ENCODE peak calls at places on chromosomes 1 and 21, in five cellular contexts. One of them, this sample, is unnamed.

GRCh38 chr1:172823534-172823933 is 164.6 kb downstream of the FASLG start:
- DNase-seq in Peyer's patch: no peak
- DNase-seq in MM.1S: no peak
- DNase-seq in brain microvascular endothelial cell: peak
- DNase-seq in RWPE1: no peak
- DNase-seq in this sample: no peak

GRCh38 chr1:67342002-67342890 is 34.6 kb downstream of the IL12RB2 start:
- DNase-seq in Peyer's patch: no peak
- DNase-seq in MM.1S: no peak
- DNase-seq in brain microvascular endothelial cell: no peak
- DNase-seq in RWPE1: no peak
- DNase-seq in this sample: no peak

GRCh38 chr1:11781298-11781697 is 19.3 kb downstream of the C1orf167 start:
- DNase-seq in Peyer's patch: no peak
- DNase-seq in MM.1S: no peak
- DNase-seq in brain microvascular endothelial cell: no peak
- DNase-seq in RWPE1: no peak
- DNase-seq in this sample: no peak

GRCh38 chr1:171142451-171143121 is 42.5 kb upstream of the FMO2 start:
- DNase-seq in Peyer's patch: no peak
- DNase-seq in MM.1S: no peak
- DNase-seq in brain microvascular endothelial cell: peak
- DNase-seq in RWPE1: no peak
- DNase-seq in this sample: peak

GRCh38 chr1:232553809-232554208 is 76.1 kb downstream of the SIPA1L2 start:
- DNase-seq in Peyer's patch: no peak
- DNase-seq in MM.1S: no peak
- DNase-seq in brain microvascular endothelial cell: peak
- DNase-seq in RWPE1: no peak
- DNase-seq in this sample: no peak

GRCh38 chr1:178613271-178613945 is 100.5 kb downstream of the TEX35 start:
- DNase-seq in Peyer's patch: no peak
- DNase-seq in MM.1S: no peak
- DNase-seq in brain microvascular endothelial cell: no peak
- DNase-seq in RWPE1: no peak
- DNase-seq in this sample: no peak

GRCh38 chr1:58900401-58900800 is 116.6 kb upstream of the JUN start:
- DNase-seq in Peyer's patch: no peak
- DNase-seq in MM.1S: no peak
- DNase-seq in brain microvascular endothelial cell: no peak
- DNase-seq in RWPE1: no peak
- DNase-seq in this sample: no peak

GRCh38 chr1:193185861-193186714 is at the start of gene B3GALT2:
- DNase-seq in Peyer's patch: no peak
- DNase-seq in MM.1S: no peak
- DNase-seq in brain microvascular endothelial cell: peak
- DNase-seq in RWPE1: peak
- DNase-seq in this sample: peak

GRCh38 chr1:228174482-228175315 is 9.1 kb downstream of the IBA57 start:
- DNase-seq in Peyer's patch: no peak
- DNase-seq in MM.1S: no peak
- DNase-seq in brain microvascular endothelial cell: no peak
- DNase-seq in RWPE1: peak
- DNase-seq in this sample: no peak

GRCh38 chr1:191174298-191174697 is 696.6 kb upstream of the BRINP3 start:
- DNase-seq in Peyer's patch: no peak
- DNase-seq in MM.1S: peak
- DNase-seq in brain microvascular endothelial cell: no peak
- DNase-seq in RWPE1: no peak
- DNase-seq in this sample: no peak

GRCh38 chr1:102896286-102896685 is 212.0 kb downstream of the COL11A1 start:
- DNase-seq in Peyer's patch: no peak
- DNase-seq in MM.1S: no peak
- DNase-seq in brain microvascular endothelial cell: no peak
- DNase-seq in RWPE1: no peak
- DNase-seq in this sample: no peak

GRCh38 chr1:37994886-37995566 is 5.2 kb upstream of the SF3A3 start:
- DNase-seq in Peyer's patch: no peak
- DNase-seq in MM.1S: no peak
- DNase-seq in brain microvascular endothelial cell: no peak
- DNase-seq in RWPE1: no peak
- DNase-seq in this sample: no peak

GRCh38 chr1:206655471-206655882 is 20.1 kb downstream of the DYRK3 start:
- DNase-seq in Peyer's patch: no peak
- DNase-seq in MM.1S: no peak
- DNase-seq in brain microvascular endothelial cell: no peak
- DNase-seq in RWPE1: no peak
- DNase-seq in this sample: no peak

GRCh38 chr1:34060901-34061415 is 104.1 kb downstream of the CSMD2 start:
- DNase-seq in Peyer's patch: no peak
- DNase-seq in MM.1S: no peak
- DNase-seq in brain microvascular endothelial cell: no peak
- DNase-seq in RWPE1: no peak
- DNase-seq in this sample: no peak

GRCh38 chr1:152111515-152111968 is 3.7 kb downstream of the TCHH start:
- DNase-seq in Peyer's patch: no peak
- DNase-seq in MM.1S: peak
- DNase-seq in brain microvascular endothelial cell: peak
- DNase-seq in RWPE1: no peak
- DNase-seq in this sample: peak

GRCh38 chr1:65108025-65108692 is 39.8 kb upstream of the AK4 start:
- DNase-seq in Peyer's patch: no peak
- DNase-seq in MM.1S: no peak
- DNase-seq in brain microvascular endothelial cell: no peak
- DNase-seq in RWPE1: no peak
- DNase-seq in this sample: no peak

GRCh38 chr21:23853796-23854379 is 1753.4 kb downstream of the MRPL39 start:
- DNase-seq in Peyer's patch: no peak
- DNase-seq in MM.1S: peak
- DNase-seq in brain microvascular endothelial cell: peak
- DNase-seq in RWPE1: peak
- DNase-seq in this sample: no peak

GRCh38 chr1:65605621-65606020 is 185.2 kb downstream of the LEPR start:
- DNase-seq in Peyer's patch: no peak
- DNase-seq in MM.1S: no peak
- DNase-seq in brain microvascular endothelial cell: no peak
- DNase-seq in RWPE1: no peak
- DNase-seq in this sample: no peak

GRCh38 chr1:15172405-15173259 is 19.1 kb downstream of the TMEM51 start:
- DNase-seq in Peyer's patch: no peak
- DNase-seq in MM.1S: peak
- DNase-seq in brain microvascular endothelial cell: peak
- DNase-seq in RWPE1: peak
- DNase-seq in this sample: no peak

GRCh38 chr1:25462732-25463131 is 32.0 kb downstream of the MACO1 start:
- DNase-seq in Peyer's patch: no peak
- DNase-seq in MM.1S: no peak
- DNase-seq in brain microvascular endothelial cell: no peak
- DNase-seq in RWPE1: no peak
- DNase-seq in this sample: no peak

GRCh38 chr1:223712856-223713494 is 636 bp downstream of the CAPN2 start:
- DNase-seq in Peyer's patch: peak
- DNase-seq in MM.1S: no peak
- DNase-seq in brain microvascular endothelial cell: no peak
- DNase-seq in RWPE1: no peak
- DNase-seq in this sample: peak

GRCh38 chr1:46556822-46557221 is 5.4 kb upstream of the KNCN start:
- DNase-seq in Peyer's patch: no peak
- DNase-seq in MM.1S: no peak
- DNase-seq in brain microvascular endothelial cell: peak
- DNase-seq in RWPE1: peak
- DNase-seq in this sample: no peak

GRCh38 chr1:46555826-46556619 is 4.6 kb upstream of the KNCN start:
- DNase-seq in Peyer's patch: no peak
- DNase-seq in MM.1S: no peak
- DNase-seq in brain microvascular endothelial cell: no peak
- DNase-seq in RWPE1: no peak
- DNase-seq in this sample: no peak

GRCh38 chr1:46558141-46558963 is 6.9 kb upstream of the KNCN start:
- DNase-seq in Peyer's patch: no peak
- DNase-seq in MM.1S: no peak
- DNase-seq in brain microvascular endothelial cell: no peak
- DNase-seq in RWPE1: no peak
- DNase-seq in this sample: no peak

GRCh38 chr1:46557403-46557802 is 6.0 kb upstream of the KNCN start:
- DNase-seq in Peyer's patch: no peak
- DNase-seq in MM.1S: no peak
- DNase-seq in brain microvascular endothelial cell: no peak
- DNase-seq in RWPE1: no peak
- DNase-seq in this sample: no peak

DNA sequence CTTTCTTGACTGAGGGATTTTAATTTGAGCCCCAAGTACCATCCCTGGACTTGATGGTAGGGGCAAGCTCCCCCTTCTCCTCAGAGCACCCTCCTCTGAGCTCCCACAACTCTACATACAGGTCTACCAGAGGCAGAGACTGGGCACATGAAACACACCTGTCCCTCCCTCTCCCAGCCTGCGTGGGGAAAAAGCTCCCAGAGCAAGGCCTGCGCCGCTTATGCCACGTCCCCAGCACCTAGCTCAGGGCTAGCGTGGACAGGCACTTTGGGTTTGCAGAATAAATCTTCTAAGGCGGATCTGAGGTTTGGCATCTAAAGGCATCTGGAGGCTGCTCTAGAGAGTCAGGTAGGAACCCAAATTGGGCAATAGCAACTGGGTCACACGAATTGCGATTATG is 7.5 kb upstream of the KNCN start:
- DNase-seq in Peyer's patch: no peak
- DNase-seq in MM.1S: no peak
- DNase-seq in brain microvascular endothelial cell: no peak
- DNase-seq in RWPE1: no peak
- DNase-seq in this sample: no peak
- H3K27ac ChIP-seq in Peyer's patch: no peak
- H3K27ac ChIP-seq in MM.1S: no peak
- H3K27ac ChIP-seq in brain microvascular endothelial cell: no peak
- H3K27ac ChIP-seq in RWPE1: peak
- H3K27ac ChIP-seq in this sample: no peak

DNA sequence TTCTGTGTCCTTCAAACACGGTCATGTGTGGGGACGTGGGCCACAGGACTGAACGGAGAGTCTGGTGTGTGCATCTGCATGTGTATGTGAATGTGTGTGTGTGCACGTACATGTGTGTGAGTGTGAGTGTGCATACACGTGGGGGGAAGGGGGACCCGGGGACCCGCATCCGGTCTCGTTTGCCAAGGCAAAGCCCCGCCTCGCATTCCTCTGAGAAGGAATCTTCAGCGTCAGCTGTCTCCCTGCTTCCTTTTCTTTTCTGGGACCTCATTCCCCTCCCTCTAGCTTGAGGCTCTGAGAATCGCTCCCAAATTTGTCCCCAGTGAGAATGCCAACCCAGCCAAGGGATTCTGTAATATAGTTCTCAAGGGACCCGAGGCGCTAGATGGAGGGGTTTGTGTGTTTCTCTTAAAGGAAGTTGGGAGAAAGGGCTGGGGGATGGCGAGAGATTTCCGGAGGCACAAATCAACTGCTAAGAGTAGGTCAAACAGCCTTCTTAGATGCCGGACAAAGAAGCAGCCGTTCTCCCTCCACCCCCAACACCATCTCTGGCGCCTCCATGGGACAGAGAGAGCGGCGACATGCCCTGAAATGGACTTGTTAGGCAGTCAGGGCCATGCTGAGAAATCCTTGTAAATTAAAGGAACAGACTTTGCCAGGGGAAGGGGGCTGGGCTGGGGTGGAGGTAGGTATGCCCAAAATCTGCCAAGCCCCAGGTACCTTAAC is 6.6 kb downstream of the IFFO2 start:
- DNase-seq in Peyer's patch: no peak
- DNase-seq in MM.1S: no peak
- DNase-seq in brain microvascular endothelial cell: no peak
- DNase-seq in RWPE1: no peak
- DNase-seq in this sample: peak
- TF ChIP-seq CTCF in Peyer's patch: no peak
- TF ChIP-seq CTCF in MM.1S: peak
- TF ChIP-seq CTCF in brain microvascular endothelial cell: peak
- TF ChIP-seq CTCF in RWPE1: no peak
- TF ChIP-seq CTCF in this sample: peak

GRCh38 chr1:169679692-169680091 is 31.7 kb downstream of the SELL start:
- DNase-seq in Peyer's patch: no peak
- DNase-seq in MM.1S: no peak
- DNase-seq in brain microvascular endothelial cell: no peak
- DNase-seq in RWPE1: no peak
- DNase-seq in this sample: no peak

GRCh38 chr1:169680377-169681019 is 30.9 kb downstream of the SELL start:
- DNase-seq in Peyer's patch: peak
- DNase-seq in MM.1S: no peak
- DNase-seq in brain microvascular endothelial cell: no peak
- DNase-seq in RWPE1: no peak
- DNase-seq in this sample: no peak

GRCh38 chr1:169683661-169684060 is 27.8 kb downstream of the SELL start:
- DNase-seq in Peyer's patch: no peak
- DNase-seq in MM.1S: no peak
- DNase-seq in brain microvascular endothelial cell: no peak
- DNase-seq in RWPE1: no peak
- DNase-seq in this sample: no peak

GRCh38 chr1:169682077-169682476 is 29.3 kb downstream of the SELL start:
- DNase-seq in Peyer's patch: no peak
- DNase-seq in MM.1S: no peak
- DNase-seq in brain microvascular endothelial cell: no peak
- DNase-seq in RWPE1: no peak
- DNase-seq in this sample: no peak

DNA sequence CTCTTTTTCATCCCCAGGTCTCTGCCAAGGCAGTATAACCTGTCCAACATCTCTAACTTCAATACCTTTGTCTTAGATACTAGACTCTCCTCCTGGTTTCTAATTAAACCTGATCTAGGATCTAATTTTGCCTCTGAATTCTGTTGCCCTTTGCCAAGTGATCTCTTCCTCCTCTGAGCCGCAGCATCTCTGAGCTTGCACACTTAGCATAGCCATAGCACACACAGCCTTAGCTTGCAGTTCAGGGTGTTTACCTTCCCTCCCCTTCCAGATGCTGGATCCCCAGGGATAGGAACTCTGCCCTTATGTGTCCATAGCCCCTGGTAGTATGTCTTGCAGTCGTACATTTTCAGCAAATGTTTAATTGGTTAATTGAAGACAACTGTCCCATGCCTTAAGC is 30.3 kb downstream of the SELL start:
- DNase-seq in Peyer's patch: no peak
- DNase-seq in MM.1S: no peak
- DNase-seq in brain microvascular endothelial cell: no peak
- DNase-seq in RWPE1: no peak
- DNase-seq in this sample: no peak
- H3K27ac ChIP-seq in Peyer's patch: no peak
- H3K27ac ChIP-seq in MM.1S: no peak
- H3K27ac ChIP-seq in brain microvascular endothelial cell: no peak
- H3K27ac ChIP-seq in RWPE1: no peak
- H3K27ac ChIP-seq in this sample: no peak

DNA sequence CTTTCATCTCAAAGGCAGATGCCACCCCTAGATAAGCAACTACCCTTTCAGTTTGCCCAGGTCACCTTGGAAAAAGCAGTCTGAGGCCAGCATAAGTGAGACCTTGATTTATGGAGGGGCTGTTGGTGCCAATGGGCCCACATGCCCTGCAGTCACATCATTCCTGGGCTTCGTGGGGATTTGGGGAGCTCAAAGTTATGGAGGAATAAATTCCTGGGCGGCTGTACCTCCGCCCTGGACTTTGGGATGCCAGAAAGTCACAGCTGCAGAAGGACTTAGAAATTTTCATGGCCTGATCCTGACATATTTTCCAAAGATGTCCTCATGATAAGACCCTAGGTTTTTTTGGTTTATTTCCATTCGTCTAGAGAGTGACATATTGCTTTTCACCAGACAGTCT is 2.8 kb upstream of the SDHB start:
- DNase-seq in Peyer's patch: no peak
- DNase-seq in MM.1S: no peak
- DNase-seq in brain microvascular endothelial cell: no peak
- DNase-seq in RWPE1: no peak
- DNase-seq in this sample: no peak
- TF ChIP-seq CTCF in Peyer's patch: no peak
- TF ChIP-seq CTCF in MM.1S: no peak
- TF ChIP-seq CTCF in brain microvascular endothelial cell: no peak
- TF ChIP-seq CTCF in RWPE1: no peak
- TF ChIP-seq CTCF in this sample: no peak

This sample was measured in WERI-Rb-1.